ENCODE peak calls at places on chromosomes 11 and 22, in eight cellular contexts. F is endodermal cell, S is endothelial cell of umbilical vein, V is OCI-LY7, J is cardiac muscle cell, C is heart right ventricle, O is right lobe of liver, U is kidney. K is an unnamed sample. For H3K9me3, the result is how much of the 10 kb centered on the place peaks cover.

GRCh38 chr22:27473533-27473932 is 328.0 kb downstream of the MN1 start:
- DNase-seq in F (peak), S (no peak), V (no peak), J (no peak), C (no peak), O (no peak), U (no peak), K (no peak)

GRCh38 chr11:1503708-1504104 is 17.1 kb upstream of the MOB2 start:
- DNase-seq in F (no peak), S (no peak), V (no peak), J (no peak), C (peak), O (no peak), U (peak), K (no peak)

GRCh38 chr11:93850585-93851018 is at the start of gene VSTM5:
- DNase-seq in F (no peak), S (no peak), V (no peak), J (no peak), C (no peak), O (no peak), U (no peak), K (no peak)

GRCh38 chr22:23549198-23549595 is 30.9 kb downstream of the IGLL1 start:
- DNase-seq in F (no peak), S (no peak), V (no peak), J (no peak), C (no peak), O (no peak), U (no peak), K (no peak)

GRCh38 chr11:126378763-126379162 is 23.3 kb downstream of the ST3GAL4 start:
- DNase-seq in F (no peak), S (peak), V (no peak), J (no peak), C (no peak), O (no peak), U (no peak), K (no peak)

GRCh38 chr11:1193326-1194230 is 29.3 kb upstream of the MUC5B start:
- DNase-seq in F (peak), S (no peak), V (no peak), J (no peak), C (no peak), O (no peak), U (peak), K (no peak)

GRCh38 chr22:45503816-45504702 is 1.4 kb downstream of the FBLN1 start:
- DNase-seq in F (peak), S (no peak), V (no peak), J (no peak), C (no peak), O (no peak), U (peak), K (peak)

GRCh38 chr22:38755911-38756532 is at the start of gene SUN2:
- DNase-seq in F (peak), S (peak), V (peak), J (peak), C (peak), O (peak), U (peak), K (no peak)

GRCh38 chr11:34926101-34926830 is 9.8 kb downstream of the PDHX start:
- DNase-seq in F (no peak), S (peak), V (peak), J (peak), C (no peak), O (no peak), U (no peak), K (peak)

GRCh38 chr11:95585071-95585751 is 204.4 kb downstream of the FAM76B start:
- DNase-seq in F (no peak), S (no peak), V (no peak), J (no peak), C (no peak), O (no peak), U (no peak), K (no peak)

GRCh38 chr22:38599466-38599865 is 29.5 kb upstream of the DMC1 start:
- DNase-seq in F (no peak), S (no peak), V (no peak), J (no peak), C (no peak), O (no peak), U (no peak), K (no peak)

GRCh38 chr11:60251485-60252207 is 8.7 kb upstream of the MS4A4E start:
- DNase-seq in F (peak), S (peak), V (no peak), J (peak), C (no peak), O (no peak), U (no peak), K (no peak)

GRCh38 chr11:66951927-66952337 is 6.3 kb downstream of the PC start:
- DNase-seq in F (no peak), S (peak), V (no peak), J (peak), C (no peak), O (no peak), U (no peak), K (no peak)

GRCh38 chr11:104005234-104005855 is 31.1 kb upstream of the DDI1 start:
- DNase-seq in F (no peak), S (no peak), V (no peak), J (no peak), C (no peak), O (no peak), U (no peak), K (peak)

GRCh38 chr11:120589376-120589775 is 77.8 kb downstream of the GRIK4 start:
- DNase-seq in F (peak), S (no peak), V (no peak), J (no peak), C (no peak), O (no peak), U (peak), K (no peak)

GRCh38 chr22:44807915-44808690 is 55.7 kb downstream of the ARHGAP8 start:
- DNase-seq in F (peak), S (no peak), V (peak), J (peak), C (no peak), O (no peak), U (peak), K (no peak)

GRCh38 chr11:120178441-120179070 is 32.3 kb upstream of the OAF start:
- DNase-seq in F (no peak), S (no peak), V (no peak), J (no peak), C (no peak), O (no peak), U (peak), K (no peak)

GRCh38 chr22:21714784-21715183 is 20.8 kb downstream of the YPEL1 start:
- DNase-seq in F (no peak), S (no peak), V (no peak), J (no peak), C (no peak), O (no peak), U (no peak), K (no peak)

GRCh38 chr11:130531061-130531460 is 82.6 kb downstream of the ADAMTS15 start:
- DNase-seq in F (peak), S (no peak), V (no peak), J (no peak), C (no peak), O (no peak), U (no peak), K (no peak)

GRCh38 chr11:90465553-90465952 is 242.7 kb upstream of the CHORDC1 start:
- DNase-seq in F (no peak), S (no peak), V (no peak), J (no peak), C (no peak), O (no peak), U (no peak), K (no peak)

GRCh38 chr22:37898441-37899181 is 7.5 kb upstream of the MICALL1 start:
- DNase-seq in F (peak), S (no peak), V (no peak), J (peak), C (no peak), O (no peak), U (no peak), K (no peak)

GRCh38 chr11:121236115-121237001 is 56.2 kb upstream of the SC5D start:
- DNase-seq in F (peak), S (peak), V (no peak), J (peak), C (no peak), O (no peak), U (no peak), K (no peak)

GRCh38 chr11:120009938-120010337 is 128.0 kb downstream of the TRIM29 start:
- DNase-seq in F (no peak), S (no peak), V (no peak), J (no peak), C (no peak), O (no peak), U (no peak), K (no peak)

GRCh38 chr22:37842015-37842793 is 1.9 kb downstream of the ANKRD54 start:
- DNase-seq in F (no peak), S (no peak), V (no peak), J (no peak), C (no peak), O (no peak), U (peak), K (no peak)

GRCh38 chr11:27663294-27663693 is 37.0 kb downstream of the BDNF start:
- DNase-seq in F (no peak), S (no peak), V (no peak), J (no peak), C (no peak), O (no peak), U (no peak), K (no peak)

GRCh38 chr11:12900496-12900895 is 108.6 kb upstream of the RASSF10 start:
- DNase-seq in F (no peak), S (peak), V (no peak), J (peak), C (no peak), O (no peak), U (no peak), K (no peak)

GRCh38 chr11:27621440-27622161 is 78.7 kb downstream of the BDNF start:
- DNase-seq in F (no peak), S (no peak), V (no peak), J (no peak), C (no peak), O (peak), U (no peak), K (no peak)

GRCh38 chr11:61509058-61510029 is 795 bp downstream of the LRRC10B start:
- DNase-seq in F (peak), S (peak), V (no peak), J (peak), C (peak), O (peak), U (peak), K (no peak)

GRCh38 chr11:1228921-1229451 is 6.1 kb downstream of the MUC5B start:
- DNase-seq in F (peak), S (no peak), V (no peak), J (no peak), C (peak), O (peak), U (peak), K (no peak)

GRCh38 chr22:24051568-24051967 is 40.5 kb downstream of the CABIN1 start:
- DNase-seq in F (no peak), S (no peak), V (no peak), J (no peak), C (no peak), O (no peak), U (no peak), K (no peak)

GRCh38 chr11:123461164-123461563 is 31.1 kb downstream of the GRAMD1B start:
- DNase-seq in F (no peak), S (no peak), V (no peak), J (no peak), C (peak), O (no peak), U (no peak), K (no peak)

GRCh38 chr11:120079750-120080610 is 57.9 kb downstream of the TRIM29 start:
- DNase-seq in F (peak), S (no peak), V (peak), J (no peak), C (peak), O (no peak), U (no peak), K (no peak)

GRCh38 chr11:133968300-133968699 is 11.5 kb upstream of the IGSF9B start:
- DNase-seq in F (peak), S (no peak), V (no peak), J (peak), C (no peak), O (no peak), U (no peak), K (no peak)

GRCh38 chr11:70736937-70737640 is 338.8 kb downstream of the CTTN start:
- DNase-seq in F (no peak), S (no peak), V (no peak), J (no peak), C (no peak), O (no peak), U (peak), K (no peak)

GRCh38 chr11:75591371-75591770 is 29.3 kb downstream of the SERPINH1 start:
- DNase-seq in F (no peak), S (no peak), V (no peak), J (no peak), C (no peak), O (no peak), U (no peak), K (no peak)

GRCh38 chr11:91081440-91082088 is 858.7 kb upstream of the CHORDC1 start:
- DNase-seq in F (peak), S (no peak), V (no peak), J (peak), C (peak), O (no peak), U (no peak), K (peak)

GRCh38 chr22:23289851-23290724 is 109.8 kb downstream of the BCR start:
- DNase-seq in F (peak), S (peak), V (peak), J (peak), C (peak), O (peak), U (no peak), K (no peak)

GRCh38 chr22:19289475-19290161 is 1.9 kb downstream of the CLTCL1 start:
- DNase-seq in F (no peak), S (no peak), V (no peak), J (no peak), C (no peak), O (no peak), U (no peak), K (no peak)

GRCh38 chr22:49622241-49623105 is 205.2 kb downstream of the BRD1 start:
- DNase-seq in F (no peak), S (no peak), V (no peak), J (no peak), C (peak), O (no peak), U (peak), K (no peak)

GRCh38 chr22:49623715-49624114 is 204.0 kb downstream of the BRD1 start:
- DNase-seq in F (no peak), S (no peak), V (no peak), J (no peak), C (no peak), O (no peak), U (no peak), K (no peak)

GRCh38 chr22:49623176-49623575 is 204.5 kb downstream of the BRD1 start:
- DNase-seq in F (no peak), S (no peak), V (no peak), J (no peak), C (peak), O (no peak), U (peak), K (no peak)

GRCh38 chr22:49626361-49627216 is 201.1 kb downstream of the BRD1 start:
- DNase-seq in F (no peak), S (no peak), V (no peak), J (no peak), C (no peak), O (no peak), U (peak), K (no peak)

GRCh38 chr22:49624421-49625177 is 203.1 kb downstream of the BRD1 start:
- DNase-seq in F (no peak), S (no peak), V (no peak), J (no peak), C (no peak), O (no peak), U (peak), K (no peak)
- H3K9me3 ChIP-seq in F (under half), S (under half), V (under half), J (under half), C (under half), O (under half), U (under half), K (under half)

GRCh38 chr11:68660066-68660810 is 24.1 kb upstream of the GAL start:
- DNase-seq in F (no peak), S (no peak), V (no peak), J (no peak), C (no peak), O (no peak), U (peak), K (no peak)

GRCh38 chr11:68657021-68657780 is 27.1 kb upstream of the GAL start:
- DNase-seq in F (no peak), S (no peak), V (no peak), J (no peak), C (no peak), O (peak), U (no peak), K (no peak)

GRCh38 chr11:68659158-68659921 is 25.0 kb upstream of the GAL start:
- DNase-seq in F (no peak), S (peak), V (no peak), J (no peak), C (peak), O (peak), U (peak), K (peak)

GRCh38 chr11:68658661-68659060 is 25.7 kb upstream of the GAL start:
- DNase-seq in F (no peak), S (no peak), V (no peak), J (no peak), C (no peak), O (no peak), U (no peak), K (no peak)

GRCh38 chr11:68658097-68658496 is 26.2 kb upstream of the GAL start:
- DNase-seq in F (no peak), S (no peak), V (no peak), J (no peak), C (no peak), O (no peak), U (no peak), K (no peak)
- H3K27ac ChIP-seq in F (no peak), S (no peak), V (no peak), J (no peak), C (no peak), O (no peak), U (no peak), K (no peak)

GRCh38 chr22:48276933-48277867 is 1514.8 kb downstream of the TBC1D22A start:
- DNase-seq in F (no peak), S (no peak), V (no peak), J (no peak), C (no peak), O (no peak), U (peak), K (no peak)

GRCh38 chr22:48278620-48279464 is 1516.4 kb downstream of the TBC1D22A start:
- DNase-seq in F (peak), S (no peak), V (no peak), J (no peak), C (no peak), O (no peak), U (peak), K (no peak)

GRCh38 chr22:48279465-48279765 is 1517.0 kb downstream of the TBC1D22A start:
- DNase-seq in F (no peak), S (no peak), V (no peak), J (no peak), C (no peak), O (no peak), U (no peak), K (no peak)

GRCh38 chr22:48275412-48275811 is 1513.0 kb downstream of the TBC1D22A start:
- DNase-seq in F (no peak), S (no peak), V (no peak), J (no peak), C (no peak), O (no peak), U (peak), K (no peak)

GRCh38 chr22:48277868-48278581 is 1515.6 kb downstream of the TBC1D22A start:
- DNase-seq in F (no peak), S (no peak), V (no peak), J (no peak), C (no peak), O (no peak), U (peak), K (peak)
- H3K4me3 ChIP-seq in F (no peak), S (no peak), V (no peak), J (no peak), C (no peak), O (no peak), U (no peak), K (peak)

GRCh38 chr22:30371321-30371720 is 14.5 kb downstream of the CCDC157 start:
- DNase-seq in F (no peak), S (no peak), V (no peak), J (no peak), C (no peak), O (no peak), U (no peak), K (no peak)
- H3K9me3 ChIP-seq in F (under half), S (under half), V (under half), J (under half), C (under half), O (under half), U (under half), K (under half)

K was measured in SK-N-MC.